ENCODE peak calls at places on chromosomes 12 and 14, in nine cellular contexts. S is lower lobe of right lung, J is transverse colon, F is tibial nerve, M is IMR-90, X is endothelial cell of umbilical vein, P is PC-3, A is left ventricle myocardium inferior, H is cardiac muscle cell. O is an unnamed sample. For H3K9me3 and H3K4me1, the result is how much of the 10 kb centered on the place peaks cover.

GRCh38 chr14:75752907-75753594 is 92.0 kb downstream of the TTLL5 start:
- DNase-seq in M (peak), F (no peak), J (no peak), S (no peak), X (no peak), P (no peak), A (no peak), H (peak), O (no peak)

GRCh38 chr14:22243971-22244581 is 344.9 kb downstream of the DAD1 start:
- DNase-seq in F (no peak), H (no peak), X (no peak), M (no peak), P (no peak), A (no peak), S (no peak), J (no peak), O (no peak)

GRCh38 chr12:2281446-2281845 is 228.7 kb downstream of the CACNA1C start:
- DNase-seq in X (no peak), M (no peak), J (no peak), A (no peak), F (no peak), P (no peak), S (no peak), H (no peak), O (no peak)

GRCh38 chr14:55913324-55914035 is 204.7 kb upstream of the PELI2 start:
- DNase-seq in S (no peak), A (peak), J (no peak), H (peak), P (no peak), F (peak), X (peak), M (peak), O (no peak)

GRCh38 chr14:85296466-85297210 is 233.3 kb upstream of the FLRT2 start:
- DNase-seq in P (peak), A (no peak), S (no peak), J (no peak), F (no peak), H (peak), X (peak), M (peak), O (peak)

GRCh38 chr12:110677206-110677911 is 11.6 kb downstream of the HVCN1 start:
- DNase-seq in X (no peak), S (no peak), J (no peak), A (no peak), F (no peak), H (no peak), M (no peak), P (no peak), O (no peak)

GRCh38 chr12:64890873-64891468 is 66.5 kb downstream of the TBC1D30 start:
- DNase-seq in A (no peak), F (no peak), H (peak), J (no peak), S (no peak), M (peak), P (peak), X (peak), O (peak)

GRCh38 chr12:58097741-58098140 is 156.4 kb downstream of the ATP23 start:
- DNase-seq in H (no peak), F (no peak), M (no peak), P (no peak), J (no peak), X (no peak), S (no peak), A (no peak), O (no peak)

GRCh38 chr12:52171950-52172512 is 19.8 kb downstream of the KRT80 start:
- DNase-seq in H (no peak), P (peak), S (peak), F (no peak), X (no peak), M (peak), A (no peak), J (peak), O (no peak)

GRCh38 chr14:74611672-74612345 is at the start of gene LTBP2:
- DNase-seq in S (no peak), M (peak), H (peak), F (no peak), J (no peak), P (peak), A (no peak), X (no peak), O (no peak)

GRCh38 chr12:79374543-79374942 is 316.2 kb downstream of the PAWR start:
- DNase-seq in X (no peak), F (no peak), S (no peak), J (no peak), H (no peak), A (no peak), M (no peak), P (peak), O (no peak)

GRCh38 chr12:62732861-62733427 is 202.0 kb downstream of the PPM1H start:
- DNase-seq in X (peak), S (no peak), P (peak), A (no peak), J (no peak), H (peak), F (no peak), M (peak), O (peak)

GRCh38 chr14:68195126-68195525 is 375.5 kb downstream of the RAD51B start:
- DNase-seq in X (no peak), H (no peak), M (no peak), S (no peak), A (no peak), F (no peak), J (no peak), P (peak), O (no peak)

GRCh38 chr14:102020058-102020971 is 55.9 kb downstream of the DYNC1H1 start:
- DNase-seq in X (no peak), H (peak), M (peak), J (no peak), S (no peak), A (no peak), P (peak), F (no peak), O (no peak)

GRCh38 chr12:57483466-57483865 is 3.8 kb upstream of the ARHGAP9 start:
- DNase-seq in P (no peak), A (no peak), X (no peak), H (peak), S (no peak), J (no peak), M (peak), F (no peak), O (peak)

GRCh38 chr12:47097276-47097896 is 17.6 kb upstream of the AMIGO2 start:
- DNase-seq in A (no peak), P (peak), F (no peak), M (peak), H (no peak), X (no peak), J (no peak), S (no peak), O (peak)

GRCh38 chr12:19369691-19370148 is 69.6 kb upstream of the AEBP2 start:
- DNase-seq in A (no peak), M (peak), S (no peak), J (no peak), X (no peak), H (peak), F (no peak), P (peak), O (peak)

GRCh38 chr14:101071493-101071891 is 168.0 kb upstream of the RTL1 start:
- DNase-seq in X (no peak), A (no peak), F (peak), P (no peak), M (no peak), H (no peak), J (peak), S (no peak), O (no peak)

GRCh38 chr12:27499377-27499776 is 24.6 kb upstream of the PPFIBP1 start:
- DNase-seq in F (no peak), H (no peak), X (no peak), P (peak), A (no peak), M (no peak), J (no peak), S (no peak), O (no peak)

GRCh38 chr12:124833693-124834122 is 30.0 kb downstream of the SCARB1 start:
- DNase-seq in A (peak), S (no peak), H (peak), X (no peak), F (no peak), M (no peak), P (no peak), J (no peak), O (no peak)
- H3K27ac ChIP-seq in A (peak), S (peak), H (no peak), X (no peak), F (no peak), M (no peak), P (no peak), J (peak), O (no peak)

DNA sequence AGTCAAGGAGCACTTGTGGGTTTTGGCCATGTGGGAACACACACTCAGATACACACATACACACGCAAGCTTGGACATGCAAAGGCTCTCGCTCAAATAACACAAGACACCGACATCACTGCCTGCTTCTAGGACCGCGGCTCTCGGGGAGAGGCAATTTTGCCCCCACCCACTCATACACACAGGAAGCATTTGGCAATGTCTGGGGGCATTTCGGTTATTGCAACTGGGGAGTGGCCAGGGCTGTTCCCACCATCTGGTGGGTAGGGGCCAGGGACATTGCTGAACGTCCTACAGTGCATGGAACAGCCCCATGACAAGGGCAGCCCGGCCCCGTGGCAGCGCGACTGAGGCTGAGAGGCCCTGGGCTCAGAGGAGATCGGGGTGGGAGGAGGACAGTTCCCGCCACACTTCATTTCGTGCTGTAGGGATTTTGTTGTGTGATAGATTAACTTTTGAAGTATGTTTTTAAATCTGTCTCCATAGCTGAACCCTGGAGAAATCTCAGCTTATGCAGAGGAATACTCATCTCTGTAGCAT is 35.6 kb downstream of the RIMBP2 start:
- DNase-seq in F (no peak), M (no peak), P (no peak), S (no peak), H (no peak), J (no peak), X (no peak), A (no peak), O (no peak)
- H3K9me3 ChIP-seq in F (under half), M (under half), P (under half), S (under half), H (under half), J (under half), X (under half), A (under half), O (under half)

GRCh38 chr12:14827043-14827442 is 13.1 kb upstream of the SMCO3 start:
- DNase-seq in S (no peak), M (no peak), H (no peak), A (no peak), F (no peak), P (peak), X (no peak), J (no peak), O (no peak)
- H3K4me1 ChIP-seq in S (under half), M (under half), H (under half), A (under half), F (under half), P (under half), X (under half), J (under half), O (under half)

GRCh38 chr12:115023898-115024297 is 339.9 kb upstream of the TBX3 start:
- DNase-seq in F (no peak), A (no peak), M (no peak), P (no peak), H (no peak), J (no peak), X (no peak), S (no peak), O (no peak)
- H3K27ac ChIP-seq in F (no peak), A (peak), M (peak), P (no peak), H (no peak), J (no peak), X (no peak), S (no peak), O (no peak)

DNA sequence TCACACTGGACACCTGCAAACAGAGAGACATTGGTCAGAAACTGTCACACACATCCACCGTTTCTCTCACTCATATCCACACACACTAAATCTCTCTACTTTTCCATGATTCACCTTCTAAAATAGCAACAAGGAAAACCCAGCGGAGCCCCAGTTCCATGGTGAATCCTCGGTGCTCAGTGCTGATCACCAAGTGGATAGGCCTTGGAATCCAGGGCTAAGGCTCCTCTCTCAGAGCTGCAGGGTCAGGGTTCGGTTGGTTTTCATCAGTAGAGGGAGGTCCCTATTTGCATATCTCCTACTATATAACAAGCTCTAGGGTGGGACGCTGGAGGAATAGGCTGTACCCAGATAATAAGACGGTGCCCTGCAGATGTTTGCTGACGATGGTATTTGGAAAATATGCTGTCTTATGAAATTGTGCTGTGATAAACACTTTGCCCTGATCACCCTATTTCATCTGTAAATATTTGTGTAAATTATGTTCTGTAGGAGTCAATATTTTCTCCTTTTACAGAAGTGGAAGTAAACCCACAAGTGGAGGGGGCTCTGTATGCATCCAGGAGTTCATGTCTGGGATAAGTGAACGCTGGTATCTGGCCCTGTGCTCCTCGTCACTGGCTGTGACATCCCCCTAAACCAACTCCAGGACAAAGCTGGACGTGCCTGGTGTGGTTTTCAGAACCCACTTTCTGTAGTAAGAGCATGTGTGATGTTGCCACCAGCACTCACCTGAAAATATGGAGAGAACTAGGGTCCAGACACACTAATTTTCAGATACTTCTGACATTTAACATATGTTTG is 709.2 kb downstream of the TMEM121 start:
- DNase-seq in F (no peak), A (no peak), M (no peak), X (no peak), S (no peak), J (no peak), H (no peak), P (no peak), O (no peak)
- H3K9me3 ChIP-seq in F (under half), A (under half), M (under half), X (under half), S (under half), J (under half), H (under half), P (under half), O (under half)

GRCh38 chr14:96920820-96921219 is 123.6 kb downstream of the VRK1 start:
- DNase-seq in X (no peak), S (no peak), J (no peak), H (no peak), P (no peak), M (no peak), F (no peak), A (no peak), O (no peak)
- H3K4me1 ChIP-seq in X (under half), S (under half), J (under half), H (under half), P (under half), M (under half), F (under half), A (under half), O (under half)

GRCh38 chr14:64198021-64198420 is 96.2 kb downstream of the ESR2 start:
- DNase-seq in F (no peak), P (no peak), M (no peak), H (no peak), J (no peak), X (no peak), A (no peak), S (no peak), O (no peak)
- H3K27ac ChIP-seq in F (no peak), P (no peak), M (no peak), H (peak), J (no peak), X (no peak), A (peak), S (no peak), O (no peak)

GRCh38 chr14:105709281-105710118 is 183.1 kb downstream of the TMEM121 start:
- DNase-seq in M (no peak), J (peak), X (no peak), A (no peak), P (no peak), H (no peak), F (no peak), S (no peak), O (peak)
- H3K9me3 ChIP-seq in M (under half), J (under half), X (under half), A (under half), P (under half), H (under half), F (under half), S (under half), O (under half)

GRCh38 chr14:105529506-105530445 is 3.4 kb downstream of the TMEM121 start:
- DNase-seq in F (no peak), H (no peak), A (no peak), P (no peak), X (no peak), S (peak), J (peak), M (no peak), O (no peak)

GRCh38 chr14:105528197-105528858 is 1.9 kb downstream of the TMEM121 start:
- DNase-seq in J (peak), H (peak), M (peak), X (peak), P (peak), S (peak), A (peak), F (peak), O (peak)

GRCh38 chr14:105530446-105531087 is 4.2 kb downstream of the TMEM121 start:
- DNase-seq in M (no peak), H (no peak), J (no peak), S (no peak), X (no peak), P (no peak), A (no peak), F (no peak), O (no peak)

GRCh38 chr14:105527381-105528196 is 1.2 kb downstream of the TMEM121 start:
- DNase-seq in A (no peak), J (no peak), M (no peak), F (no peak), X (no peak), P (no peak), H (no peak), S (no peak), O (no peak)

GRCh38 chr14:105528859-105529505 is 2.6 kb downstream of the TMEM121 start:
- DNase-seq in H (peak), X (peak), F (no peak), S (peak), J (no peak), M (no peak), P (no peak), A (no peak), O (no peak)
- H3K4me1 ChIP-seq in H (under half), X (under half), F (under half), S (under half), J (under half), M (under half), P (under half), A (under half), O (under half)

GRCh38 chr12:49066120-49066519 is 3.7 kb downstream of the RHEBL1 start:
- DNase-seq in P (no peak), H (no peak), J (no peak), M (no peak), F (no peak), S (no peak), X (no peak), A (no peak), O (no peak)
- H3K27ac ChIP-seq in P (no peak), H (no peak), J (no peak), M (no peak), F (no peak), S (no peak), X (no peak), A (no peak), O (no peak)